ENCODE peak calls at places on chromosomes 12 and 14, in five cellular contexts. Z, H, T, E and M are unnamed samples.
A peak's percentile ranks its signal among the peaks of the same experiment; 100 is the strongest.

GRCh38 chr12:46711756-46712155 is 114.0 kb downstream of the SLC38A4 start:
- DNase-seq in T (no peak), H (no peak), Z (no peak), E (peak; percentile 24), M (no peak)

GRCh38 chr14:93937519-93937918 is 10.4 kb downstream of the FAM181A start:
- DNase-seq in Z (no peak), H (peak; percentile 87), T (no peak), E (no peak), M (no peak)

GRCh38 chr12:56007892-56008471 is 10.9 kb downstream of the SUOX start:
- DNase-seq in E (no peak), Z (no peak), H (no peak), T (no peak), M (no peak)

GRCh38 chr12:100268835-100269564 is 2.0 kb downstream of the SCYL2 start:
- DNase-seq in T (no peak), H (no peak), Z (no peak), E (peak; percentile 22), M (no peak)

GRCh38 chr14:104931771-104932675 is 7.3 kb downstream of the PLD4 start:
- DNase-seq in T (peak; percentile 45), E (no peak), H (no peak), Z (peak; percentile 15), M (no peak)

GRCh38 chr14:55351111-55351510 is 60.5 kb downstream of the ATG14 start:
- DNase-seq in Z (no peak), H (no peak), E (no peak), T (no peak), M (no peak)

GRCh38 chr12:48998497-48999353 is 450 bp downstream of the DDN start:
- DNase-seq in T (no peak), Z (no peak), E (peak; percentile 24), H (no peak), M (peak; percentile 17)

GRCh38 chr14:52977798-52978197 is 26.9 kb upstream of the FERMT2 start:
- DNase-seq in T (no peak), E (no peak), Z (no peak), H (no peak), M (no peak)

GRCh38 chr12:70739741-70740140 is 102.5 kb upstream of the PTPRB start:
- DNase-seq in Z (no peak), H (no peak), E (no peak), T (no peak), M (no peak)

GRCh38 chr12:84922721-84923120 is 10.1 kb upstream of the SLC6A15 start:
- DNase-seq in H (no peak), E (peak; percentile 15), T (no peak), Z (no peak), M (no peak)

GRCh38 chr12:25723286-25723685 is 170.2 kb upstream of the LMNTD1 start:
- DNase-seq in H (no peak), T (no peak), E (peak; percentile 62), Z (no peak), M (no peak)

GRCh38 chr12:59036973-59037807 is 116.9 kb upstream of the LRIG3 start:
- DNase-seq in Z (no peak), E (no peak), T (no peak), H (no peak), M (peak; percentile 48)

GRCh38 chr12:102957339-102958050 is at the start of gene ASCL1:
- DNase-seq in Z (no peak), E (peak; percentile 27), H (no peak), T (no peak), M (peak; percentile 13)

GRCh38 chr14:75222208-75222701 is 45.8 kb upstream of the TMED10 start:
- DNase-seq in H (no peak), Z (peak; percentile 18), T (no peak), E (peak; percentile 88), M (peak; percentile 40)

GRCh38 chr14:90409209-90409730 is 12.4 kb downstream of the CALM1 start:
- DNase-seq in H (no peak), T (no peak), Z (peak; percentile 49), E (peak; percentile 94), M (peak; percentile 67)

GRCh38 chr12:124622326-124622725 is 54.9 kb upstream of the NCOR2 start:
- DNase-seq in H (no peak), T (no peak), E (no peak), Z (no peak), M (no peak)

GRCh38 chr12:203462-204260 is 10.3 kb downstream of the SLC6A12 start:
- DNase-seq in H (no peak), E (peak; percentile 17), T (no peak), Z (peak; percentile 39), M (no peak)

GRCh38 chr12:201361-201760 is 12.6 kb downstream of the SLC6A12 start:
- DNase-seq in T (no peak), Z (no peak), E (no peak), H (no peak), M (no peak)

GRCh38 chr12:203074-203461 is 10.9 kb downstream of the SLC6A12 start:
- DNase-seq in Z (no peak), E (no peak), T (no peak), H (no peak), M (no peak)

GRCh38 chr12:204261-204678 is 9.7 kb downstream of the SLC6A12 start:
- DNase-seq in H (no peak), E (no peak), Z (no peak), T (no peak), M (no peak)

GRCh38 chr12:202081-202731 is 11.8 kb downstream of the SLC6A12 start:
- DNase-seq in H (peak; percentile 32), Z (no peak), E (no peak), T (no peak), M (no peak)
- TF ChIP-seq CTCF in H (no peak), Z (no peak), E (no peak), T (no peak), M (no peak)

GRCh38 chr12:20383612-20384011 is 15.3 kb downstream of the PDE3A start:
- DNase-seq in H (no peak), E (no peak), T (no peak), Z (no peak), M (no peak)
- TF ChIP-seq CTCF in H (no peak), E (no peak), T (no peak), Z (no peak), M (no peak)

GRCh38 chr12:122449317-122449716 is 26.8 kb upstream of the CLIP1 start:
- DNase-seq in E (peak; percentile 87), H (no peak), T (no peak), Z (no peak), M (peak; percentile 62)
- TF ChIP-seq CTCF in E (no peak), H (no peak), T (no peak), Z (no peak), M (peak; percentile 13)

DNA sequence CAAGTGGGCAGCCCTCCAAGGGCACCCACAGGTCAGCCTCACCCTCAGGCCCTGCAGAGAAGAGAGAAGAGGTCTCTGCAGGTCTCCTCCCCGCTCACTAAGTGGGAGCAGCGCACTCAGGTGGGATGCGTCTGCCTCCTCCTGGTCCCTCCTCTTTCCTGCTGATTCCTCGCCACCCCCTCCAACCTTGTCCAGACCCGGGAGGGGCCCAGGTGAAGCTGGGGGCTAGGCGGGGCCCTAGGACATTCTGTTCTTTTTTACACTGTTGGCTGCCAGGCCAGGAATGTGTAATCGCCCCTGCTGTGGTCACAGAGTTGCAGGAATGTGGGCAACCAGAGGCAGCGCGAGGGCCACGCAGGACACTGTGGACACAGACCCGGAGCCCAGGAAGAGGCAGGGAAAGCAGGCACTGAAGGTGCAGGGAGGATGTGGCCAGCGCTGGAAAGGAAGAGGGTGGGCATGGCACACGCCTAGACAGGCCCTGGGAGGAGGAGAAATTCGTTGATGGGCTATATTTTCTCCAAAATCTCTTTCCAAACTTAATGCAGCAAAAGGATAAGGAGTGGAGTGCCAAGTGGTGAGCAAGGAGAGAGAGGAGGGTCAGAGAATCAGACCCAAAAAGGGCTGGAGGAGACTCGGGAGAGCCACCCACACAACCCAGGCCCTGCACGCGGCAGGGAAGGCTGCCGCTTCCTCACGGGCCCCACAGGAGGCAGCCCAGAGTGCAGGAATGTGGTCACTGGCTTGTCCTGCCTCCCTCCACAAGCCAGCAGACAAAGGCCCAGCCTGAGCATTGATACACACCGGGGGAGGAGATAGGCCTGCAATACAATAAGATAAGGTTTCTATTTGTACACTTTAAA is 947 bp upstream of the SCNN1A start:
- DNase-seq in H (no peak), Z (no peak), E (peak; percentile 85), T (no peak), M (peak; percentile 74)
- TF ChIP-seq CTCF in H (no peak), Z (peak; percentile 43), E (peak; percentile 45), T (peak; percentile 21), M (peak; percentile 27)

GRCh38 chr14:99254391-99255009 is 17.5 kb downstream of the BCL11B start:
- DNase-seq in E (no peak), Z (no peak), T (no peak), H (no peak), M (no peak)
- TF ChIP-seq CTCF in E (no peak), Z (no peak), T (no peak), H (no peak), M (no peak)

DNA sequence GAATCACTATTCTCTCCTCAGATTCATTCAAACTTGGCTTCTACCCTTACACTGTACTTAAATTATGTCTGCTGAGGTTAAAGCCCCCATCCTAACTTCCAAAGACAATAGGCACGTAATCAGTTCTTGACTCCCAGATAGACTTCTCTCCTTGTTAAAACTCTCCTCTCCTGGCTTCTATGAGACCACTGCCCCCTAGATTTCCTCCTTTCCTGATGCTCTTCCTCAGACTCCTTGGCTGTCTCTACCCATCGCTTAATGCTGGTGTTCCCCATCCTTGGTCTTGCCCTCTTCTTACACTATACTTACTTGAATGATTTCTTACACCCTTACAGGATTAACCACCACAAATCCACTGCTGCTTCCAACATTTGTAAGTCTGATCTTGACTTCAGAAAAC is 32.8 kb downstream of the TC2N start:
- DNase-seq in Z (no peak), T (no peak), H (no peak), E (no peak), M (no peak)
- TF ChIP-seq CTCF in Z (no peak), T (no peak), H (no peak), E (no peak), M (no peak)

GRCh38 chr14:65815127-65815526 is 402.6 kb downstream of the FUT8 start:
- DNase-seq in Z (no peak), H (no peak), E (no peak), T (no peak), M (no peak)
- TF ChIP-seq CTCF in Z (no peak), H (no peak), E (no peak), T (no peak), M (no peak)